ENCODE peak calls at places on chromosomes 16 and 17, in ten cellular contexts. N is left ventricle myocardium inferior, M is endodermal cell, W is IMR-90, T is heart right ventricle, G is OCI-LY7, X is fibroblast of lung, H is mucosa of descending colon, C is prostate gland, B is ovary. E is an unnamed sample.

GRCh38 chr16:55488306-55488705 is 9.3 kb downstream of the MMP2 start:
- DNase-seq in N (no peak), M (peak; percentile 20), W (no peak), T (no peak), G (no peak), X (no peak), H (no peak), C (no peak), B (no peak), E (peak; percentile 95)

GRCh38 chr16:309476-309875 is 26.5 kb downstream of the PDIA2 start:
- DNase-seq in N (no peak), M (no peak), W (no peak), T (no peak), G (peak; percentile 15), X (no peak), H (no peak), C (no peak), B (no peak), E (no peak)

GRCh38 chr17:42311240-42312034 is 23.1 kb downstream of the STAT5A start:
- DNase-seq in N (peak; percentile 88), M (no peak), W (peak; percentile 94), T (peak; percentile 84), G (no peak), X (peak; percentile 72), H (peak; percentile 63), C (peak; percentile 65), B (peak; percentile 90), E (peak; percentile 98)

GRCh38 chr17:19579192-19579668 is 45.6 kb downstream of the SLC47A1 start:
- DNase-seq in N (no peak), M (peak; percentile 74), W (no peak), T (no peak), G (no peak), X (no peak), H (no peak), C (no peak), B (peak; percentile 47), E (peak; percentile 17)

GRCh38 chr17:67555855-67556254 is 161.9 kb upstream of the NOL11 start:
- DNase-seq in N (no peak), M (peak; percentile 17), W (no peak), T (no peak), G (no peak), X (no peak), H (no peak), C (no peak), B (no peak), E (no peak)

GRCh38 chr16:48115299-48115698 is 40.5 kb downstream of the ABCC12 start:
- DNase-seq in N (no peak), M (no peak), W (no peak), T (no peak), G (no peak), X (no peak), H (no peak), C (no peak), B (no peak), E (no peak)

GRCh38 chr17:9937164-9937835 is 32.2 kb upstream of the RCVRN start:
- DNase-seq in N (peak; percentile 83), M (no peak), W (no peak), T (peak; percentile 51), G (no peak), X (peak; percentile 45), H (peak; percentile 6), C (peak; percentile 73), B (peak; percentile 70), E (no peak)

GRCh38 chr16:6016530-6017184 is 919.1 kb upstream of the EEF2KMT start:
- DNase-seq in N (no peak), M (peak; percentile 69), W (no peak), T (no peak), G (peak; percentile 8), X (peak; percentile 45), H (peak; percentile 46), C (no peak), B (no peak), E (no peak)

GRCh38 chr16:28923231-28923587 is 1.8 kb downstream of the RABEP2 start:
- DNase-seq in N (no peak), M (no peak), W (no peak), T (no peak), G (peak; percentile 47), X (no peak), H (no peak), C (no peak), B (no peak), E (no peak)

GRCh38 chr17:48565024-48565558 is 13.1 kb downstream of the HOXB4 start:
- DNase-seq in N (no peak), M (peak; percentile 68), W (no peak), T (no peak), G (no peak), X (peak; percentile 38), H (no peak), C (no peak), B (no peak), E (no peak)

GRCh38 chr17:58330544-58330996 is 2.0 kb upstream of the TSPOAP1 start:
- DNase-seq in N (peak; percentile 11), M (no peak), W (no peak), T (no peak), G (peak; percentile 61), X (no peak), H (no peak), C (no peak), B (no peak), E (no peak)

GRCh38 chr16:57773019-57773418 is 29.3 kb downstream of the KIFC3 start:
- DNase-seq in N (no peak), M (no peak), W (no peak), T (no peak), G (no peak), X (no peak), H (no peak), C (no peak), B (no peak), E (no peak)

GRCh38 chr16:48542020-48542473 is 67.9 kb downstream of the N4BP1 start:
- DNase-seq in N (peak; percentile 55), M (no peak), W (peak; percentile 54), T (peak; percentile 37), G (peak; percentile 38), X (peak; percentile 33), H (peak; percentile 63), C (peak; percentile 42), B (peak; percentile 42), E (peak; percentile 74)

GRCh38 chr17:3916825-3917224 is 560 bp upstream of the P2RX1 start:
- DNase-seq in N (no peak), M (no peak), W (no peak), T (no peak), G (no peak), X (no peak), H (no peak), C (no peak), B (no peak), E (no peak)

GRCh38 chr16:84475643-84476240 is 28.7 kb downstream of the MEAK7 start:
- DNase-seq in N (no peak), M (no peak), W (peak; percentile 8), T (no peak), G (no peak), X (no peak), H (no peak), C (no peak), B (no peak), E (no peak)

GRCh38 chr17:31743767-31744166 is 115.3 kb downstream of the COPRS start:
- DNase-seq in N (no peak), M (peak; percentile 82), W (peak; percentile 28), T (peak; percentile 20), G (no peak), X (peak; percentile 62), H (no peak), C (peak; percentile 16), B (no peak), E (no peak)
- TF ChIP-seq CTCF in N (no peak), M (peak; percentile 41), W (no peak), T (no peak), G (no peak), X (no peak), H (no peak), C (no peak), B (no peak), E (no peak)

GRCh38 chr16:21611178-21611545 is 11.8 kb downstream of the METTL9 start:
- DNase-seq in N (no peak), M (no peak), W (peak; percentile 65), T (no peak), G (no peak), X (no peak), H (no peak), C (no peak), B (no peak), E (no peak)
- H3K4me1 ChIP-seq in N (peaks cover 46% of the 10 kb centered on the region), M (peaks cover 22% of the 10 kb centered on the region), W (peaks cover 6% of the 10 kb centered on the region), T (peaks cover 29% of the 10 kb centered on the region), G (peaks cover 48% of the 10 kb centered on the region), X (peaks cover 3% of the 10 kb centered on the region), H (peaks cover 4% of the 10 kb centered on the region), C (no peaks in the 10 kb centered on the region), B (peaks cover 4% of the 10 kb centered on the region), E (peaks cover 53% of the 10 kb centered on the region)

GRCh38 chr16:66381585-66382170 is 15.2 kb downstream of the CDH5 start:
- DNase-seq in N (no peak), M (no peak), W (no peak), T (no peak), G (no peak), X (no peak), H (no peak), C (no peak), B (no peak), E (no peak)
- TF ChIP-seq CTCF in N (no peak), M (no peak), W (no peak), T (no peak), G (no peak), X (no peak), H (no peak), C (no peak), B (no peak), E (no peak)

GRCh38 chr17:81498953-81499600 is 13.5 kb downstream of the ACTG1 start:
- DNase-seq in N (no peak), M (no peak), W (no peak), T (no peak), G (no peak), X (no peak), H (no peak), C (no peak), B (no peak), E (no peak)

GRCh38 chr17:81502471-81503017 is 10.1 kb downstream of the ACTG1 start:
- DNase-seq in N (no peak), M (peak; percentile 49), W (no peak), T (no peak), G (no peak), X (no peak), H (no peak), C (no peak), B (no peak), E (no peak)

GRCh38 chr17:81503619-81504018 is 9.0 kb downstream of the ACTG1 start:
- DNase-seq in N (no peak), M (no peak), W (no peak), T (no peak), G (no peak), X (no peak), H (no peak), C (no peak), B (no peak), E (no peak)

GRCh38 chr17:81500026-81500425 is 12.6 kb downstream of the ACTG1 start:
- DNase-seq in N (no peak), M (peak; percentile 79), W (no peak), T (no peak), G (no peak), X (no peak), H (no peak), C (no peak), B (no peak), E (no peak)

DNA sequence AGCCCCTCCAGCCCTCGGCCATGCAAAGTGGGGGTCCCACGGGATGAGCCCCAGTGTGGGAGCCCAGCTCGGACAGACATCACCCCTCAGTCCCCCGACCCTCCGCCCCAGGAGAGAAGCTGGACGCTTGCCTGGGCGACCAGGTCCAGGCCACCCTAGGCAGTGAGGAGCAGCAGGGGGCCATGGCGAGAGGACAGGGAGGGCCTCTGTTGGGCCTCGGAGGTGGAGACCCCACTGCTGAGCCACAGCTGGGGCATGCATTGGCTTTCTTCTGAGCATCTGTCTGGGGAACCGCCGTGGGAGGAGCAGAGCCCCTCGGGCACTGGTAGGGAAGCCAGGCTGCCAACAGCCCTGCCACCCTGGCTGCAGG is 13.0 kb downstream of the ACTG1 start:
- DNase-seq in N (no peak), M (peak; percentile 65), W (no peak), T (no peak), G (no peak), X (no peak), H (no peak), C (no peak), B (no peak), E (no peak)
- H3K4me1 ChIP-seq in N (peaks cover 7% of the 10 kb centered on the region), M (no peaks in the 10 kb centered on the region), W (peaks cover 8% of the 10 kb centered on the region), T (peaks cover 9% of the 10 kb centered on the region), G (peaks cover 8% of the 10 kb centered on the region), X (no peaks in the 10 kb centered on the region), H (no peaks in the 10 kb centered on the region), C (no peaks in the 10 kb centered on the region), B (no peaks in the 10 kb centered on the region), E (no peaks in the 10 kb centered on the region)

E was measured in thyroid gland.